ENCODE peak calls at places on chromosomes 7 and 10, in eight cellular contexts. S, P, E, M, W, H, J and V are unnamed samples.

GRCh38 chr7:152516216-152516615 is 80.4 kb upstream of the KMT2C start:
- DNase-seq in S (no peak), M (no peak), P (no peak), H (no peak), E (no peak), J (no peak), W (no peak), V (no peak)

GRCh38 chr10:43398939-43399871 is 9.8 kb downstream of the HNRNPF start:
- DNase-seq in J (no peak), P (peak), E (no peak), S (no peak), M (no peak), W (no peak), H (no peak), V (no peak)

GRCh38 chr10:94097656-94098055 is 103.9 kb downstream of the PLCE1 start:
- DNase-seq in M (no peak), J (no peak), W (no peak), E (no peak), S (no peak), P (no peak), H (no peak), V (no peak)

GRCh38 chr10:124743188-124744046 is 761 bp downstream of the FAM53B start:
- DNase-seq in J (peak), S (no peak), W (peak), P (peak), H (peak), E (no peak), M (no peak), V (no peak)

GRCh38 chr10:22824984-22825383 is 102.9 kb upstream of the ARMC3 start:
- DNase-seq in H (no peak), P (peak), J (no peak), M (no peak), E (no peak), W (no peak), S (peak), V (no peak)

GRCh38 chr10:97574374-97575100 is 2.0 kb downstream of the ANKRD2 start:
- DNase-seq in M (no peak), H (peak), E (peak), S (peak), W (peak), P (peak), J (no peak), V (no peak)

GRCh38 chr10:97321032-97321806 is 2.1 kb downstream of the FRAT1 start:
- DNase-seq in W (peak), S (no peak), E (no peak), P (no peak), J (no peak), H (peak), M (peak), V (no peak)

GRCh38 chr7:134126937-134127848 is at the start of gene LRGUK:
- DNase-seq in E (peak), H (peak), W (peak), P (peak), J (peak), M (peak), S (peak), V (peak)

GRCh38 chr7:151796091-151796870 is 80.6 kb downstream of the PRKAG2 start:
- DNase-seq in P (peak), E (no peak), S (no peak), J (no peak), M (peak), H (no peak), W (peak), V (no peak)

GRCh38 chr7:150997075-150997511 is 6.3 kb downstream of the NOS3 start:
- DNase-seq in J (no peak), P (no peak), E (no peak), S (no peak), W (peak), M (no peak), H (no peak), V (no peak)

GRCh38 chr10:124319926-124320391 is 98.8 kb downstream of the OAT start:
- DNase-seq in M (no peak), P (peak), W (no peak), S (no peak), E (no peak), J (no peak), H (no peak), V (no peak)

GRCh38 chr10:35456784-35457183 is 120.5 kb downstream of the CCNY start:
- DNase-seq in E (no peak), J (no peak), S (no peak), M (no peak), W (no peak), P (no peak), H (no peak), V (no peak)

GRCh38 chr7:101169838-101170531 is 4.6 kb upstream of the VGF start:
- DNase-seq in S (no peak), J (peak), P (peak), W (peak), M (peak), E (peak), H (peak), V (no peak)

GRCh38 chr10:129695671-129696070 is 228.6 kb downstream of the MGMT start:
- DNase-seq in E (no peak), P (no peak), S (no peak), J (no peak), M (no peak), W (no peak), H (no peak), V (no peak)

GRCh38 chr10:1381339-1381738 is 325.2 kb downstream of the WDR37 start:
- DNase-seq in P (no peak), M (no peak), H (no peak), E (no peak), W (peak), J (no peak), S (no peak), V (no peak)

GRCh38 chr10:31317652-31318381 is 1.2 kb upstream of the ZEB1 start:
- DNase-seq in H (peak), S (no peak), P (no peak), M (no peak), W (no peak), J (peak), E (no peak), V (no peak)

GRCh38 chr10:118900617-118901016 is 128.9 kb upstream of the NANOS1 start:
- DNase-seq in M (no peak), S (no peak), H (no peak), P (no peak), W (peak), J (no peak), E (no peak), V (no peak)

GRCh38 chr7:41134242-41134872 is 568.5 kb downstream of the INHBA start:
- DNase-seq in W (no peak), H (no peak), E (no peak), M (no peak), S (no peak), J (no peak), P (peak), V (no peak)

GRCh38 chr7:111763221-111763791 is 201.0 kb upstream of the IMMP2L start:
- DNase-seq in P (peak), J (peak), H (no peak), M (no peak), E (no peak), W (peak), S (no peak), V (peak)

GRCh38 chr10:10039600-10039999 is 978.1 kb upstream of the CELF2 start:
- DNase-seq in M (no peak), S (no peak), E (no peak), J (no peak), H (no peak), P (no peak), W (no peak), V (no peak)

GRCh38 chr7:16939161-16939560 is 57.4 kb upstream of the AGR3 start:
- DNase-seq in E (no peak), W (peak), M (no peak), S (no peak), J (no peak), H (no peak), P (no peak), V (no peak)

GRCh38 chr7:80791509-80791929 is 127.3 kb downstream of the SEMA3C start:
- DNase-seq in M (no peak), W (no peak), J (no peak), H (no peak), S (no peak), E (no peak), P (peak), V (no peak)

GRCh38 chr10:62098278-62099121 is 170.1 kb downstream of the RTKN2 start:
- DNase-seq in P (no peak), J (no peak), E (no peak), S (no peak), M (no peak), H (peak), W (no peak), V (no peak)

DNA sequence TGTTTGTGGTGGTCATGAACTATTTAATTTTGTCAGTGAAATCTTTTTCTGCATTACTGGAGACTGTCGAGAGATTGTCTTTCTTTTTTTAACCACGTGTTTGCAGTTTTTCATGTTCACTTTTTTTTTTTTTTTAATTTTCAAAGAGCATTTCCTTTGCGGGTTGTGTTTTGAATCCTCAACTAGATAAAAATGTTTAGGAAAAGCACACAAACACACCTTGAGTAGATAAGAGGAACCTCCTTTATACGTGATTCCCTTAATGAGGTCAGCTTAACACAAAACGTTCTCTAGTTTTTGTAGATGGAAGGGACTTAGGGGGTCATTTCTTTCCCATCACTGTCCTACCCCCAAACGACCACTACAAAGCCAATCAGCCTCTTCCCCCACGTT is 1.1 kb downstream of the SUV39H2 start:
- DNase-seq in J (no peak), W (no peak), H (no peak), S (no peak), M (no peak), E (no peak), P (no peak), V (no peak)
- H3K4me3 ChIP-seq in J (peak), W (peak), H (peak), S (peak), M (peak), E (peak), P (peak), V (peak)

DNA sequence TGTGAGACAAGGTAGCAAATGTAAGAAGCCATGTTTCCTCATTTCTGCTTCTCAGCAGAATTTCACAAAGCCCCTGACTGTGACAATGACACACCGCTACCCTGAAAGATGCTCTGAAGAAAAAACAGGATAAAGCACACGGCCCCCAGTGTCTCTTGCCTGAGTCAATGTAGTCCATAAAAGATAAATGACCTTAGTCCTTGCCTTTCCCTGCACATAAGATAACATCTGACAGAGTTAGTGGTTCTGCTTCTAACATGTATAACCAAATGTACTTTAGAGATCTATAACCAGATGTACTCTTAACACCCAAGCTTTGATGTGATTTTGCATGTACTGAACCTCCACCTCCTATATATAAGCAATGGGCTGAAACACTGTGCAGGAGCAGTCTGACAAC is 3.0 kb upstream of the SND1 start:
- DNase-seq in J (no peak), S (no peak), W (no peak), E (no peak), M (no peak), P (no peak), H (no peak), V (no peak)
- H3K4me3 ChIP-seq in J (no peak), S (no peak), W (no peak), E (no peak), M (no peak), P (no peak), H (no peak), V (no peak)

GRCh38 chr7:22589641-22590141 is 89.7 kb upstream of the STEAP1B start:
- DNase-seq in W (no peak), S (no peak), J (no peak), E (no peak), M (peak), H (peak), P (peak), V (no peak)
- H3K4me3 ChIP-seq in W (no peak), S (no peak), J (no peak), E (no peak), M (peak), H (no peak), P (no peak), V (no peak)

DNA sequence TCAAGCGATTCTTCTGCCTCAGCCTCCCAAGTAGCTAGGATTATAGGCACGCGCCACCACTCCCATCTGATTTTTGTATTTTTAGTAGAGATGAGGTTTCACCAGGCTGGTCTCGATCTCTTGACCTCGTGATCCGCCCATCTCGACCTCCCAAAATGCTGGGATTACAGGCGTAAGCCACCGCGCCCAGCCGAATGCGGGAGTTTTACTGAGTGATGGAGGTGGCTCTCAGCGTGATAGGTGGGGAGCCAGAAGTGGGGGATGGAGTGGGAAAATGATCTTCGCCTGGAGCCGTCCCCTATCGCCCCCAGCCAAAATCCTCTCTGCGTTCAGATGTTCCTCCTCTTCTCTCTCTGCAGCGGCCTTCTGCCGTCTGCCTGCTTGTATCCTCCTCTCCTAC is 348.4 kb upstream of the NPSR1 start:
- DNase-seq in P (no peak), S (no peak), E (no peak), W (no peak), M (no peak), H (no peak), J (no peak), V (no peak)
- H3K4me3 ChIP-seq in P (no peak), S (no peak), E (no peak), W (no peak), M (no peak), H (no peak), J (no peak), V (no peak)

GRCh38 chr7:33720139-33720538 is 185.2 kb upstream of the BMPER start:
- DNase-seq in M (no peak), J (no peak), P (no peak), E (no peak), W (no peak), S (no peak), H (no peak), V (no peak)

GRCh38 chr7:33724201-33724600 is 181.1 kb upstream of the BMPER start:
- DNase-seq in M (no peak), S (no peak), P (no peak), W (no peak), E (no peak), J (no peak), H (no peak), V (no peak)

GRCh38 chr7:33722383-33723096 is 182.8 kb upstream of the BMPER start:
- DNase-seq in H (no peak), S (no peak), P (peak), E (no peak), J (no peak), W (no peak), M (no peak), V (no peak)

GRCh38 chr7:33720870-33721269 is 184.5 kb upstream of the BMPER start:
- DNase-seq in S (no peak), P (no peak), E (no peak), W (no peak), H (no peak), M (no peak), J (no peak), V (no peak)

GRCh38 chr7:33721895-33722294 is 183.4 kb upstream of the BMPER start:
- DNase-seq in H (no peak), M (no peak), J (no peak), W (no peak), E (no peak), P (no peak), S (no peak), V (no peak)
- H3K4me3 ChIP-seq in H (no peak), M (no peak), J (no peak), W (no peak), E (no peak), P (no peak), S (no peak), V (no peak)

GRCh38 chr10:91634246-91634645 is 1.4 kb upstream of the PPP1R3C start:
- DNase-seq in E (no peak), P (no peak), J (no peak), S (no peak), H (no peak), W (no peak), M (no peak), V (no peak)

GRCh38 chr10:91630592-91630991 is 2.3 kb downstream of the PPP1R3C start:
- DNase-seq in J (no peak), H (no peak), P (no peak), E (no peak), S (no peak), M (no peak), W (no peak), V (no peak)

GRCh38 chr10:91634898-91635297 is 2.0 kb upstream of the PPP1R3C start:
- DNase-seq in J (no peak), H (no peak), E (no peak), P (no peak), M (no peak), S (no peak), W (no peak), V (no peak)

GRCh38 chr10:91635401-91636400 is 2.8 kb upstream of the PPP1R3C start:
- DNase-seq in E (peak), M (peak), S (peak), J (peak), H (no peak), W (peak), P (peak), V (peak)

DNA sequence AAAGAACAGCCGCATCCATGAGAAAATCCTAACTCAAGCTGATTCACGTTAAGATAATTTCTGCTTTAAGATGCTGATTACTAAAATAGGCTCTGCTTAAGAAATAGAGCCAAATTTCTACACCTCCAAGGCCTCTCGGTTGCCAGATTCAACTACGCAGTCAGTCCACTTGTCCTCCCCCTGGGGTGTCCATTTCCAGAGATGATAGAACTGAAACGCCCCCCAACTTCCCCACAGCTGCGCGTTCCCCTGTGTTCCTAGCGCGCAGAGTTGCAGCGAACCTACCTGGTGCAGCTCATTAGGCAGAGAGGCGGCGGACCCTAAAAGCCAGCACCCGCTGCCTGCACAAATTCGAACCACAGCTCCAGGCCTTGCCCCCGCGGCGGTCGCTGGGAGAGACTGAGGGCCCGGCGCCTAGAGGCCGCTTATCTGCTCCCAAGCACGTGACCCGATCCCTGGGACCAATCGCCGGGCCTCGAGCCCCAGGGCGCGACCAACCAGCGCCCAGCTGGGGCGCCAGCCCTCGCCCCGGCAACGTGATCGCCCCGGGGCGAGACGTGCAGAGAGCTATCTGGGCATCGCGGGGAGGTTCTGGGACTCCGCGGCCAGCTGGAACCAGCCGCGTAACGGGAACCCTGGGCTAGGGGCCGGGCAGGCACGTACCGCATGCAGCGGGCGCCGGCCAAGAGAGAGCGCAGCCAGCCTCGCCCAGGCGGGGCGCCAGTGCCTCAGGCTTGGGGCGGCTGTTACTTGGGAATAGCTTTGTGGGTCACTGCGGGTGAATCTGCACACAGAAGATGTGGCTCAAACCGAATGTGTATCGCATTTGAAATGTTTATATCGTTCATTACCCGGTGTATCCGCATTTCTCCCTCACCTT is at the start of gene PPP1R3C:
- DNase-seq in P (peak), S (peak), E (peak), M (peak), H (peak), W (peak), J (peak), V (no peak)
- H3K4me3 ChIP-seq in P (peak), S (peak), E (peak), M (peak), H (peak), W (peak), J (peak), V (no peak)

DNA sequence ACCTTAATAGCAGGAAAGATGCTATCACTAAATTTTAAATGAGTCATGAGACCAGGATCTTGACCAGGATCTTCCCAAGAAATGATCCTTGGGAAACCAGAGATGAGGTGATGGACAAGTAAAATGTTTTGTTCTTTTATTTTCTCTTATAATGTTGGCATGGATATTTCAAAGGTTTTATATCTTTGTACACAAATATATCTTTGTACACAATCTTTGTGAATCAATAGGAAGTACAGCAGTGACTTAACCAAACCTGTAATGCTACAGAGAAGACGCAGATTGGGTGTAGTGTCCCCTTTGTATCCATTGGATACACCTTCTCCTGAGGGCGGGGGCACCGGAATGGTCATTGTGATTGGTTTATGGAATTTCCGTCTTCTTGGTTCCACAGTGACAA is 180.1 kb upstream of the CCDC6 start:
- DNase-seq in W (no peak), P (no peak), M (no peak), S (no peak), E (no peak), H (no peak), J (no peak), V (no peak)
- H3K4me3 ChIP-seq in W (no peak), P (no peak), M (no peak), S (no peak), E (no peak), H (no peak), J (no peak), V (no peak)